ENCODE peak calls at places on chromosome 10, in six cellular contexts. D is sciatic nerve, J is iris pigment epithelial cell, F is NCI-H1105, N is astrocyte of the spinal cord, C is neuronal stem cell. A is an unnamed sample.

GRCh38 chr10:44201656-44202055 is 183.2 kb downstream of the CXCL12 start:
- DNase-seq in D (no peak), J (no peak), F (no peak), N (no peak), C (no peak), A (no peak)

GRCh38 chr10:54441286-54441685 is 359.7 kb downstream of the PCDH15 start:
- DNase-seq in D (no peak), J (peak), F (no peak), N (no peak), C (peak), A (peak)

GRCh38 chr10:98309366-98310355 is 41.7 kb upstream of the LOXL4 start:
- DNase-seq in D (peak), J (peak), F (no peak), N (peak), C (peak), A (peak)

GRCh38 chr10:43229208-43230061 is 37.4 kb downstream of the RASGEF1A start:
- DNase-seq in D (peak), J (no peak), F (peak), N (no peak), C (peak), A (peak)

GRCh38 chr10:133141144-133141962 is 18.7 kb upstream of the KNDC1 start:
- DNase-seq in D (no peak), J (no peak), F (no peak), N (no peak), C (no peak), A (no peak)

GRCh38 chr10:4057725-4058513 is 272.9 kb upstream of the KLF6 start:
- DNase-seq in D (no peak), J (peak), F (no peak), N (peak), C (no peak), A (no peak)

GRCh38 chr10:4546500-4546899 is 279.5 kb upstream of the AKR1E2 start:
- DNase-seq in D (no peak), J (peak), F (no peak), N (peak), C (no peak), A (no peak)

GRCh38 chr10:10564081-10564480 is 453.6 kb upstream of the CELF2 start:
- DNase-seq in D (no peak), J (no peak), F (no peak), N (no peak), C (peak), A (no peak)

GRCh38 chr10:116637830-116638229 is 17.1 kb downstream of the PNLIPRP2 start:
- DNase-seq in D (no peak), J (no peak), F (no peak), N (no peak), C (no peak), A (no peak)

GRCh38 chr10:123429631-123430257 is 236.4 kb upstream of the GPR26 start:
- DNase-seq in D (no peak), J (no peak), F (no peak), N (peak), C (no peak), A (no peak)

GRCh38 chr10:60732240-60733188 is 45.8 kb upstream of the CDK1 start:
- DNase-seq in D (no peak), J (no peak), F (peak), N (no peak), C (no peak), A (no peak)

GRCh38 chr10:127550861-127551260 is 1.8 kb downstream of the NPS start:
- DNase-seq in D (no peak), J (no peak), F (no peak), N (no peak), C (no peak), A (no peak)

GRCh38 chr10:23351914-23352313 is 7.3 kb upstream of the C10orf67 start:
- DNase-seq in D (no peak), J (peak), F (no peak), N (peak), C (no peak), A (no peak)

GRCh38 chr10:100600218-100600617 is 64.5 kb downstream of the HIF1AN start:
- DNase-seq in D (no peak), J (peak), F (no peak), N (no peak), C (no peak), A (no peak)

GRCh38 chr10:93503075-93503474 is 6.7 kb downstream of the CEP55 start:
- DNase-seq in D (no peak), J (no peak), F (no peak), N (no peak), C (no peak), A (no peak)

GRCh38 chr10:79124066-79124465 is 55.3 kb downstream of the ZMIZ1 start:
- DNase-seq in D (no peak), J (no peak), F (no peak), N (no peak), C (no peak), A (no peak)

GRCh38 chr10:21523007-21523406 is 2.5 kb downstream of the SKIDA1 start:
- DNase-seq in D (no peak), J (no peak), F (no peak), N (peak), C (no peak), A (no peak)

GRCh38 chr10:79628988-79629954 is 18.5 kb downstream of the SFTPA1 start:
- DNase-seq in D (no peak), J (no peak), F (no peak), N (no peak), C (no peak), A (no peak)

GRCh38 chr10:75547391-75548298 is 116.2 kb downstream of the LRMDA start:
- DNase-seq in D (no peak), J (peak), F (no peak), N (peak), C (no peak), A (no peak)

GRCh38 chr10:127849224-127849623 is 43.5 kb downstream of the CLRN3 start:
- DNase-seq in D (no peak), J (no peak), F (no peak), N (no peak), C (no peak), A (no peak)

GRCh38 chr10:100986952-100987684 is at the start of the genes MRPL43 and TWNK:
- DNase-seq in D (peak), J (peak), F (peak), N (peak), C (peak), A (peak)

GRCh38 chr10:22433875-22434274 is 88.6 kb downstream of the SPAG6 start:
- DNase-seq in D (no peak), J (peak), F (no peak), N (peak), C (no peak), A (no peak)

GRCh38 chr10:6456067-6456466 is 124.0 kb downstream of the PRKCQ start:
- DNase-seq in D (no peak), J (no peak), F (no peak), N (no peak), C (no peak), A (no peak)

GRCh38 chr10:102068216-102068615 is 3.1 kb downstream of the HPS6 start:
- DNase-seq in D (no peak), J (no peak), F (no peak), N (no peak), C (no peak), A (no peak)

GRCh38 chr10:118102116-118102515 is 55.4 kb upstream of the RAB11FIP2 start:
- DNase-seq in D (no peak), J (peak), F (no peak), N (no peak), C (no peak), A (no peak)

GRCh38 chr10:13382759-13383753 is 35.0 kb upstream of the SEPHS1 start:
- DNase-seq in D (no peak), J (peak), F (no peak), N (no peak), C (no peak), A (peak)

GRCh38 chr10:48456361-48456804 is 148.5 kb downstream of the ARHGAP22 start:
- DNase-seq in D (peak), J (no peak), F (no peak), N (no peak), C (no peak), A (no peak)

GRCh38 chr10:132384618-132385510 is 12.1 kb upstream of the PWWP2B start:
- DNase-seq in D (peak), J (no peak), F (no peak), N (no peak), C (no peak), A (no peak)

GRCh38 chr10:114518401-114519305 is 114.4 kb upstream of the AFAP1L2 start:
- DNase-seq in D (no peak), J (no peak), F (no peak), N (no peak), C (no peak), A (no peak)

GRCh38 chr10:84375011-84375410 is 46.6 kb downstream of the CCSER2 start:
- DNase-seq in D (no peak), J (peak), F (peak), N (peak), C (peak), A (peak)

GRCh38 chr10:31749293-31749692 is 179.3 kb downstream of the ARHGAP12 start:
- DNase-seq in D (no peak), J (no peak), F (peak), N (peak), C (no peak), A (no peak)

GRCh38 chr10:12351447-12351846 is 2.1 kb downstream of the CAMK1D start:
- DNase-seq in D (no peak), J (no peak), F (no peak), N (no peak), C (no peak), A (no peak)

GRCh38 chr10:1643911-1644810 is 93.2 kb downstream of the ADARB2 start:
- DNase-seq in D (no peak), J (no peak), F (peak), N (no peak), C (no peak), A (no peak)

GRCh38 chr10:48277093-48277492 is 2.6 kb upstream of the FRMPD2 start:
- DNase-seq in D (no peak), J (no peak), F (no peak), N (no peak), C (no peak), A (no peak)

GRCh38 chr10:120479506-120479905 is 22.5 kb downstream of the PLPP4 start:
- DNase-seq in D (no peak), J (no peak), F (no peak), N (no peak), C (no peak), A (no peak)

GRCh38 chr10:91597397-91597881 is 35.4 kb downstream of the PPP1R3C start:
- DNase-seq in D (no peak), J (no peak), F (peak), N (peak), C (no peak), A (no peak)

GRCh38 chr10:15695852-15696251 is 23.9 kb downstream of the ITGA8 start:
- DNase-seq in D (no peak), J (no peak), F (no peak), N (no peak), C (no peak), A (no peak)

GRCh38 chr10:19839552-19839951 is 23.3 kb downstream of the PLXDC2 start:
- DNase-seq in D (no peak), J (no peak), F (no peak), N (no peak), C (no peak), A (no peak)

GRCh38 chr10:44056947-44057811 is 327.7 kb downstream of the CXCL12 start:
- DNase-seq in D (peak), J (no peak), F (no peak), N (peak), C (no peak), A (no peak)